ENCODE peak calls at places on chromosome 17, in four cellular contexts. S, O, I and M are unnamed samples.

GRCh38 chr17:41678411-41678906 is 10.2 kb upstream of the EIF1 start:
- DNase-seq in S (no peak), O (no peak), I (no peak), M (no peak)

GRCh38 chr17:71482625-71483024 is 638.2 kb upstream of the SOX9 start:
- DNase-seq in S (no peak), O (no peak), I (no peak), M (no peak)

GRCh38 chr17:81513669-81514484 is 1.3 kb upstream of the ACTG1 start:
- DNase-seq in S (no peak), O (peak), I (no peak), M (peak)

GRCh38 chr17:2481760-2482159 is 29.9 kb downstream of the METTL16 start:
- DNase-seq in S (no peak), O (no peak), I (no peak), M (no peak)

GRCh38 chr17:58911741-58912343 is 156.2 kb downstream of the PPM1E start:
- DNase-seq in S (no peak), O (peak), I (no peak), M (no peak)

GRCh38 chr17:67244621-67245072 is 349 bp downstream of the HELZ start:
- DNase-seq in S (no peak), O (peak), I (no peak), M (no peak)

GRCh38 chr17:77213778-77214132 is 73.0 kb downstream of the SEC14L1 start:
- DNase-seq in S (no peak), O (no peak), I (no peak), M (no peak)

GRCh38 chr17:44916781-44917241 is 1.5 kb upstream of the GFAP start:
- DNase-seq in S (no peak), O (no peak), I (no peak), M (no peak)

GRCh38 chr17:64001091-64001579 is 3.0 kb downstream of the PRR29 start:
- DNase-seq in S (no peak), O (no peak), I (no peak), M (no peak)

GRCh38 chr17:6110592-6110991 is 40.4 kb downstream of the WSCD1 start:
- DNase-seq in S (no peak), O (no peak), I (no peak), M (no peak)

GRCh38 chr17:41992576-41992975 is 24.7 kb downstream of the DNAJC7 start:
- DNase-seq in S (no peak), O (no peak), I (no peak), M (no peak)

GRCh38 chr17:11598274-11599221 is at the start of gene DNAH9:
- DNase-seq in S (peak), O (peak), I (no peak), M (no peak)